ENCODE peak calls at places on chromosomes 16 and 17, in nine cellular contexts. S is activated T-cell treated with anti-CD3 and anti-CD28 coated beads, Interleukin-2, amount 50 U/mL, for 4 hours; D is stimulated activated CD4-positive, alpha-beta T cell treated with anti-CD3 and anti-CD28 coated beads, Interleukin-4, amount 100 ng/mL, for 48 hours; F is GM20000; W is IMR-90; P is stomach; G is stimulated activated CD8-positive, alpha-beta memory T cell treated with anti-CD3 and anti-CD28 coated beads, Interleukin-4, amount 100 ng/mL, for 24 hours; C is AG09319; J is AG04450. N is an unnamed sample.

GRCh38 chr16:12780467-12780866 is 23.2 kb downstream of the CPPED1 start:
- DNase-seq in S (no peak), D (no peak), F (no peak), W (no peak), P (no peak), G (no peak), C (no peak), J (no peak), N (no peak)

GRCh38 chr17:35596530-35597233 is 9.6 kb downstream of the AP2B1 start:
- DNase-seq in S (no peak), D (no peak), F (no peak), W (no peak), P (no peak), G (no peak), C (no peak), J (no peak), N (no peak)

GRCh38 chr17:78343433-78344201 is 16.3 kb downstream of the SOCS3 start:
- DNase-seq in S (peak; percentile 71), D (peak; percentile 49), F (peak; percentile 64), W (no peak), P (peak; percentile 50), G (no peak), C (no peak), J (no peak), N (peak; percentile 65)

GRCh38 chr17:64457156-64457555 is 8.2 kb downstream of the MILR1 start:
- DNase-seq in S (no peak), D (no peak), F (no peak), W (peak; percentile 66), P (no peak), G (no peak), C (no peak), J (no peak), N (peak; percentile 85)

GRCh38 chr17:45848868-45849535 is 4.3 kb downstream of the SPPL2C start:
- DNase-seq in S (no peak), D (no peak), F (no peak), W (no peak), P (no peak), G (no peak), C (no peak), J (no peak), N (peak; percentile 66)

GRCh38 chr17:28760561-28760960 is 16.8 kb downstream of the TRAF4 start:
- DNase-seq in S (no peak), D (no peak), F (no peak), W (no peak), P (no peak), G (no peak), C (no peak), J (no peak), N (no peak)

GRCh38 chr16:52470601-52471000 is 76.3 kb downstream of the TOX3 start:
- DNase-seq in S (no peak), D (no peak), F (no peak), W (no peak), P (no peak), G (no peak), C (no peak), J (no peak), N (peak; percentile 1)

GRCh38 chr17:21176996-21177395 is 37.0 kb downstream of the TMEM11 start:
- DNase-seq in S (no peak), D (no peak), F (no peak), W (no peak), P (peak; percentile 3), G (no peak), C (no peak), J (no peak), N (peak; percentile 60)

GRCh38 chr16:89705006-89705405 is 3.5 kb upstream of the SPATA2L start:
- DNase-seq in S (no peak), D (no peak), F (no peak), W (no peak), P (no peak), G (no peak), C (no peak), J (no peak), N (peak; percentile 78)

GRCh38 chr17:33328129-33328528 is 35.0 kb upstream of the ASIC2 start:
- DNase-seq in S (no peak), D (no peak), F (no peak), W (peak; percentile 4), P (no peak), G (no peak), C (no peak), J (no peak), N (no peak)

GRCh38 chr16:84501077-84501735 is 3.3 kb downstream of the MEAK7 start:
- DNase-seq in S (no peak), D (no peak), F (no peak), W (peak; percentile 78), P (no peak), G (no peak), C (no peak), J (no peak), N (no peak)

GRCh38 chr16:66250686-66251405 is 115.6 kb upstream of the CDH5 start:
- DNase-seq in S (no peak), D (no peak), F (no peak), W (peak; percentile 73), P (peak; percentile 36), G (no peak), C (no peak), J (no peak), N (peak; percentile 62)

GRCh38 chr16:11876306-11876705 is 25.0 kb upstream of the RSL1D1 start:
- DNase-seq in S (no peak), D (no peak), F (no peak), W (no peak), P (no peak), G (no peak), C (no peak), J (no peak), N (no peak)

GRCh38 chr16:86277236-86277635 is 233.1 kb upstream of the FOXF1 start:
- DNase-seq in S (no peak), D (no peak), F (no peak), W (no peak), P (no peak), G (no peak), C (no peak), J (no peak), N (no peak)

GRCh38 chr16:86899757-86900156 is 321.4 kb downstream of the FOXL1 start:
- DNase-seq in S (no peak), D (no peak), F (no peak), W (peak; percentile 67), P (no peak), G (no peak), C (no peak), J (no peak), N (no peak)

GRCh38 chr16:31072540-31073072 is 1.4 kb downstream of the ZNF668 start:
- DNase-seq in S (no peak), D (no peak), F (peak; percentile 70), W (peak; percentile 69), P (no peak), G (no peak), C (no peak), J (no peak), N (peak; percentile 96)

GRCh38 chr16:89402962-89403361 is 87.4 kb downstream of the ANKRD11 start:
- DNase-seq in S (peak; percentile 28), D (no peak), F (no peak), W (no peak), P (no peak), G (peak; percentile 4), C (no peak), J (no peak), N (no peak)

GRCh38 chr17:65057520-65058075 is 1.1 kb upstream of the GNA13 start:
- DNase-seq in S (no peak), D (no peak), F (no peak), W (no peak), P (peak; percentile 25), G (no peak), C (no peak), J (no peak), N (no peak)

GRCh38 chr17:17021194-17021863 is 20.9 kb upstream of the MPRIP start:
- DNase-seq in S (no peak), D (no peak), F (no peak), W (no peak), P (peak; percentile 81), G (no peak), C (no peak), J (no peak), N (peak; percentile 97)

GRCh38 chr17:55710829-55711496 is 11.7 kb downstream of the TMEM100 start:
- DNase-seq in S (no peak), D (no peak), F (no peak), W (no peak), P (no peak), G (no peak), C (no peak), J (no peak), N (no peak)

GRCh38 chr17:61981323-61981722 is 53.5 kb upstream of the INTS2 start:
- DNase-seq in S (no peak), D (no peak), F (no peak), W (peak; percentile 62), P (no peak), G (no peak), C (no peak), J (no peak), N (no peak)

GRCh38 chr17:43734376-43734775 is 24.2 kb downstream of the SOST start:
- DNase-seq in S (no peak), D (no peak), F (no peak), W (peak; percentile 69), P (no peak), G (no peak), C (peak; percentile 77), J (no peak), N (peak; percentile 89)

GRCh38 chr17:35486920-35487727 is 38.6 kb upstream of the SLFN13 start:
- DNase-seq in S (peak; percentile 78), D (peak; percentile 83), F (peak; percentile 84), W (peak; percentile 56), P (peak; percentile 52), G (peak; percentile 79), C (no peak), J (peak; percentile 18), N (peak; percentile 97)

GRCh38 chr16:28301154-28301553 is 8.8 kb downstream of the SBK1 start:
- DNase-seq in S (no peak), D (no peak), F (no peak), W (no peak), P (no peak), G (no peak), C (no peak), J (no peak), N (peak; percentile 45)

GRCh38 chr17:60392845-60393702 is 1.1 kb upstream of the USP32 start:
- DNase-seq in S (no peak), D (peak; percentile 40), F (peak; percentile 44), W (peak; percentile 60), P (peak; percentile 63), G (peak; percentile 8), C (no peak), J (no peak), N (peak; percentile 88)

GRCh38 chr17:76736349-76737081 is 616 bp downstream of the SRSF2 start:
- DNase-seq in S (peak; percentile 64), D (peak; percentile 56), F (peak; percentile 70), W (peak; percentile 60), P (peak; percentile 81), G (peak; percentile 51), C (peak; percentile 39), J (no peak), N (peak; percentile 90)

GRCh38 chr17:76727745-76728456 is 1.3 kb downstream of the METTL23 start:
- DNase-seq in S (no peak), D (no peak), F (no peak), W (no peak), P (no peak), G (no peak), C (no peak), J (no peak), N (no peak)

GRCh38 chr16:55773859-55774549 is 58.9 kb downstream of the CES1 start:
- DNase-seq in S (no peak), D (no peak), F (no peak), W (no peak), P (no peak), G (no peak), C (no peak), J (no peak), N (peak; percentile 77)

GRCh38 chr16:4271176-4272113 is 1.4 kb downstream of the TFAP4 start:
- DNase-seq in S (peak; percentile 86), D (peak; percentile 89), F (peak; percentile 95), W (peak; percentile 91), P (peak; percentile 92), G (peak; percentile 82), C (peak; percentile 70), J (peak; percentile 76), N (peak; percentile 99)

GRCh38 chr17:22409160-22409751 is 716.9 kb downstream of the KCNJ18 start:
- DNase-seq in S (no peak), D (no peak), F (no peak), W (no peak), P (no peak), G (no peak), C (no peak), J (no peak), N (no peak)

GRCh38 chr17:48596000-48596734 is 2.6 kb upstream of the HOXB5 start:
- DNase-seq in S (no peak), D (no peak), F (no peak), W (peak; percentile 53), P (no peak), G (no peak), C (no peak), J (no peak), N (no peak)